ENCODE peak calls at places on chromosome 1, in six cellular contexts. U is iPS DF 6.9; M is stimulated activated CD4-positive, alpha-beta T cell treated with anti-CD3 and anti-CD28 coated beads, Interleukin-1b, Interleukin-23, amount 100 ng/mL, for 1 hour; J is bronchial epithelial cell; X is AG08395; W is colonic mucosa. H is an unnamed sample.

GRCh38 chr1:67711850-67712202 is 26.8 kb downstream of the GADD45A start:
- DNase-seq in U (no peak), M (no peak), J (no peak), X (no peak), W (no peak), H (no peak)

GRCh38 chr1:178534137-178534868 is 21.4 kb downstream of the TEX35 start:
- DNase-seq in U (no peak), M (no peak), J (no peak), X (no peak), W (no peak), H (no peak)

GRCh38 chr1:243686149-243686548 is 163.9 kb downstream of the AKT3 start:
- DNase-seq in U (no peak), M (no peak), J (peak), X (no peak), W (no peak), H (no peak)

GRCh38 chr1:94658221-94658620 is 116.7 kb upstream of the F3 start:
- DNase-seq in U (no peak), M (no peak), J (peak), X (peak), W (no peak), H (no peak)

GRCh38 chr1:13725714-13726175 is 25.8 kb downstream of the PRDM2 start:
- DNase-seq in U (no peak), M (peak), J (peak), X (peak), W (peak), H (peak)

GRCh38 chr1:225658041-225658440 is 5.1 kb upstream of the ENAH start:
- DNase-seq in U (no peak), M (no peak), J (no peak), X (peak), W (no peak), H (no peak)

GRCh38 chr1:28466226-28466778 is 39.5 kb upstream of the RCC1 start:
- DNase-seq in U (no peak), M (no peak), J (no peak), X (no peak), W (no peak), H (no peak)

GRCh38 chr1:94927405-94928175 is 680 bp upstream of the CNN3 start:
- DNase-seq in U (no peak), M (no peak), J (no peak), X (no peak), W (peak), H (peak)

GRCh38 chr1:154716012-154716411 is 108.0 kb upstream of the ADAR start:
- DNase-seq in U (no peak), M (no peak), J (peak), X (peak), W (no peak), H (no peak)

GRCh38 chr1:28737245-28738137 is 751 bp downstream of the YTHDF2 start:
- DNase-seq in U (peak), M (no peak), J (peak), X (peak), W (peak), H (peak)

H was measured in prostate gland.